ENCODE peak calls at places on chromosomes 12 and 14, in seven cellular contexts. L is testis, C is brain microvascular endothelial cell, A is DND-41, Q is fibroblast of villous mesenchyme, T is lower leg skin, H is heart right ventricle. Y is an unnamed sample.

GRCh38 chr12:116133149-116133548 is 144.3 kb downstream of the MED13L start:
- DNase-seq in L (no peak), T (no peak), A (no peak), C (no peak), H (no peak), Q (peak), Y (no peak)

GRCh38 chr14:69037790-69038448 is 58.8 kb upstream of the ACTN1 start:
- DNase-seq in A (no peak), C (no peak), Q (peak), L (no peak), H (no peak), T (no peak), Y (no peak)

GRCh38 chr12:59808317-59808910 is 212.6 kb downstream of the SLC16A7 start:
- DNase-seq in C (no peak), Q (peak), L (no peak), A (no peak), H (no peak), T (no peak), Y (peak)

GRCh38 chr14:23650506-23650905 is 14.3 kb downstream of the DHRS2 start:
- DNase-seq in L (no peak), A (no peak), Q (no peak), C (no peak), T (no peak), H (no peak), Y (no peak)

GRCh38 chr12:126051611-126052107 is 986.4 kb downstream of the AACS start:
- DNase-seq in Q (peak), T (no peak), L (no peak), A (no peak), H (no peak), C (no peak), Y (no peak)

GRCh38 chr12:101567918-101568317 is 26.9 kb upstream of the MYBPC1 start:
- DNase-seq in A (no peak), T (no peak), C (no peak), L (no peak), Q (no peak), H (no peak), Y (no peak)

GRCh38 chr12:56766535-56766934 is 3.4 kb downstream of the HSD17B6 start:
- DNase-seq in C (no peak), T (no peak), H (no peak), A (no peak), L (no peak), Q (no peak), Y (no peak)

GRCh38 chr14:24673059-24673458 is 39.1 kb upstream of the GZMB start:
- DNase-seq in A (no peak), L (no peak), C (no peak), T (no peak), H (no peak), Q (no peak), Y (no peak)

GRCh38 chr14:101587403-101587998 is 26.2 kb downstream of the DIO3 start:
- DNase-seq in C (no peak), T (peak), L (no peak), H (no peak), Q (no peak), A (no peak), Y (no peak)

GRCh38 chr14:104596927-104597351 is 7.6 kb downstream of the TMEM179 start:
- DNase-seq in Q (no peak), T (no peak), L (no peak), H (no peak), C (no peak), A (no peak), Y (no peak)

GRCh38 chr12:45705404-45705803 is 24.1 kb upstream of the ARID2 start:
- DNase-seq in A (no peak), T (no peak), Q (peak), C (no peak), H (no peak), L (no peak), Y (no peak)

GRCh38 chr14:87131879-87132278 is 861.1 kb downstream of the GALC start:
- DNase-seq in T (no peak), L (no peak), A (no peak), H (no peak), C (no peak), Q (peak), Y (no peak)

GRCh38 chr12:38399711-38400205 is 83.2 kb downstream of the ALG10B start:
- DNase-seq in L (no peak), C (no peak), A (no peak), H (no peak), T (no peak), Q (no peak), Y (no peak)

GRCh38 chr12:115934046-115934445 is 343.4 kb downstream of the MED13L start:
- DNase-seq in A (no peak), Q (no peak), T (no peak), L (peak), C (no peak), H (no peak), Y (no peak)

GRCh38 chr14:58455593-58456265 is 28.2 kb downstream of the KIAA0586 start:
- DNase-seq in T (no peak), C (peak), Q (peak), L (no peak), A (no peak), H (no peak), Y (no peak)

GRCh38 chr12:46027172-46027571 is 36.8 kb upstream of the SCAF11 start:
- DNase-seq in T (no peak), H (no peak), L (no peak), A (no peak), Q (no peak), C (no peak), Y (no peak)

GRCh38 chr12:64525461-64526160 is 73.7 kb downstream of the TBK1 start:
- DNase-seq in A (no peak), C (no peak), H (no peak), Q (no peak), L (no peak), T (no peak), Y (no peak)

GRCh38 chr12:113891737-113892520 is 74.2 kb downstream of the RBM19 start:
- DNase-seq in T (no peak), H (no peak), A (no peak), Q (no peak), C (no peak), L (no peak), Y (peak)

GRCh38 chr12:96015672-96016071 is 19.5 kb upstream of the HAL start:
- DNase-seq in H (peak), Q (peak), L (peak), C (peak), A (no peak), T (no peak), Y (no peak)

GRCh38 chr14:36874396-36875138 is 212.9 kb downstream of the PAX9 start:
- DNase-seq in Q (no peak), L (no peak), C (no peak), T (no peak), A (no peak), H (no peak), Y (no peak)

GRCh38 chr12:91818236-91819131 is 327.2 kb downstream of the BTG1 start:
- DNase-seq in A (no peak), L (no peak), C (no peak), Q (peak), T (no peak), H (no peak), Y (no peak)

GRCh38 chr14:68807148-68807600 is 14.3 kb upstream of the ZFP36L1 start:
- DNase-seq in C (no peak), A (no peak), T (peak), Q (peak), H (peak), L (peak), Y (no peak)

GRCh38 chr14:90523544-90523943 is 126.7 kb downstream of the CALM1 start:
- DNase-seq in T (no peak), H (no peak), A (no peak), C (peak), L (no peak), Q (peak), Y (no peak)

GRCh38 chr14:26863736-26864135 is 265.9 kb upstream of the NOVA1 start:
- DNase-seq in L (no peak), C (no peak), H (no peak), Q (peak), A (no peak), T (no peak), Y (no peak)

GRCh38 chr14:49303952-49304516 is 282.1 kb downstream of the RPS29 start:
- DNase-seq in H (peak), T (no peak), Q (peak), L (peak), C (peak), A (peak), Y (peak)

GRCh38 chr12:53065470-53065869 is 13.7 kb downstream of the SPRYD3 start:
- DNase-seq in C (no peak), T (peak), A (no peak), Q (no peak), L (peak), H (peak), Y (no peak)

GRCh38 chr12:79300199-79300568 is 390.6 kb downstream of the PAWR start:
- DNase-seq in C (peak), L (no peak), T (no peak), H (no peak), A (no peak), Q (peak), Y (no peak)

GRCh38 chr12:8916154-8916553 is 1.8 kb downstream of the PHC1 start:
- DNase-seq in Q (no peak), L (no peak), T (no peak), H (no peak), A (no peak), C (no peak), Y (no peak)

GRCh38 chr14:20331048-20331613 is 1.9 kb downstream of the CCNB1IP1 start:
- DNase-seq in T (no peak), L (no peak), A (no peak), H (no peak), Q (no peak), C (no peak), Y (no peak)

GRCh38 chr12:58920102-58920955 is at the start of gene LRIG3:
- DNase-seq in Q (peak), H (peak), A (no peak), C (peak), L (peak), T (peak), Y (peak)

GRCh38 chr12:116759783-116760581 is 21.9 kb downstream of the RNFT2 start:
- DNase-seq in L (peak), T (no peak), A (peak), H (peak), Q (peak), C (no peak), Y (peak)

GRCh38 chr12:55670213-55670730 is 33.6 kb downstream of the OR10P1 start:
- DNase-seq in L (peak), Q (no peak), T (peak), A (no peak), C (no peak), H (no peak), Y (no peak)

GRCh38 chr12:24778486-24779304 is 170.2 kb downstream of the BCAT1 start:
- DNase-seq in H (no peak), C (peak), Q (peak), T (no peak), A (no peak), L (no peak), Y (no peak)

GRCh38 chr12:70644836-70645235 is 7.6 kb upstream of the PTPRB start:
- DNase-seq in Q (no peak), L (no peak), T (no peak), A (no peak), C (no peak), H (no peak), Y (no peak)

GRCh38 chr12:66152732-66153131 is 17.1 kb downstream of the TMBIM4 start:
- DNase-seq in C (no peak), Q (no peak), T (no peak), A (no peak), L (no peak), H (no peak), Y (no peak)
- TF ChIP-seq CTCF in C (no peak), Q (no peak), T (no peak), A (no peak), L (no peak), H (no peak), Y (no peak)

DNA sequence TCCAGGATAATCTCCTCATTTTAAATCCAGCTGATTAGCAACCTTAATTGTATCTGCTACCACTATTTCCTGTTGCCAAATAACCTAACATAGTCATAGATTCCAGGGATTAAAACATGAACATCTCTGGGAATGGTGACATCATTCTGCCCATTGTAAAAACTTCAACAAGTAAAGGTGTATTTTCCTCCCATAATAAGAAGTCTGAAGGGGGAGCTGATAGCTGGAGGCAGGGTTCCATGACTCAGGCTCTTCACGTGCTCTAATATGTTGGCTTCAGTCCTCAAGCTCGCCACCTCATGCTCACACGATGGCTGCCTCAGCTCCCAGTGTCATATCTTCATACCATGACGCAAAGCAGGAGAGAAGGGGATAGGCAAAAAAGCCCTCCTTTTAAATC is 172.0 kb upstream of the VASH1 start:
- DNase-seq in A (no peak), C (no peak), H (no peak), T (no peak), L (no peak), Q (no peak), Y (no peak)
- TF ChIP-seq CTCF in A (no peak), C (no peak), H (no peak), T (no peak), L (no peak), Q (no peak), Y (no peak)

DNA sequence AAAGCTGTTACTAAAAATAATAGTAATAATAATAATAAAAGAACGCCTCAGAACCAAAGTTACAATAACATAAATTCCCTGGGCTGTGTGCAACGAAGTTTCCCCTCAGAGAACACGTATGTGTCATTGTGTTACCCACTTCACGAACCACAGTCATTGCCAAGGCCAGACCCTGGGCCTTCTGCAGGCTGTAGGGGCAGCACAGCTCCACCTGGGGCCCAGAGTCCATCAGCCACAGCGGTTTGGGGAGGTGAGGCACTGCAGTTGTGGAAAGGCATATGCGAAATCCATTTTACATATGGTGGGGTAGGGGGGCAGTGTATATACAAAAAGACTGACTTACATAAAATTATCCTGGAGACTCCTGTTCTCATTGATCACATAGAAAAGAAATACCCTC is 56.1 kb downstream of the ESR2 start:
- DNase-seq in A (no peak), C (no peak), Q (no peak), L (no peak), T (no peak), H (no peak), Y (no peak)
- TF ChIP-seq CTCF in A (no peak), C (no peak), Q (no peak), L (no peak), T (no peak), H (no peak), Y (no peak)

DNA sequence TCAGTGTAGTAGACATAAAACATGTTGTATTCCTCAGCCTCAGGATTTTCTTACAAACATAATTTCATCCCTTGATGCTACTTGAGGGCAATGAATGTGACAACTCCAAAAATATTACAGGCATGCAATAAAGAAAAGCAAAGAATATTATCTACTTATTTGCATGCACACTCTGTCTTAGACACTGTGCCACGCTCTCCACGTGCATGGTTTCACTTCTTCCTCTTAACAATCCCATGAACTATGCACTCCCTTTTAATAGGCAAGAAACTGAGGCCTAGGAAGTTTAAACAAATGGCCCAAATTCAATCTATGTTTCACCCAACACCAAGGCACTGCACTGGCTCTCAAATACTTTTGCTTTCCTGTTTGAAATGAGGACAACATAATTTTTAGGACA is 1.8 kb upstream of the PAH start:
- DNase-seq in A (no peak), H (no peak), T (no peak), L (no peak), Q (no peak), C (no peak), Y (no peak)
- TF ChIP-seq CTCF in A (no peak), H (no peak), T (no peak), L (no peak), Q (no peak), C (no peak), Y (no peak)

DNA sequence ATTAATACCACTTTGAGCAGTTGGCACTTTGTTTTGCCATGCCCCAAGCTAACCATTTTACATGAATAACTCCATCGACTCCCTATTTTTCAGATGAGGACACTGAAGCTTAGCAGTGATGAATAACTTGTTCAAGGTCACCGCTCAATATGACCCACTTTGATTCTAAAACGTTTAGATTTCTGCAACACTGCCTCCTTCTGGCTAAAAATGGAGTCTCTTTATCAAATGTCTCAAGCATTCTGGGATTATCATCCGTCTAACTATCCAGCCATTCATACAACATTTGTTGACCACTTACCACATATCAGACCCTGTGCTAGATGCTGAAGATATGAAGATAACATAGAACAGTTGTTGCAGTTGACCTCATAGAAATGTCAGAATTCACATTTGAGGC is 298.0 kb downstream of the PPFIA2 start:
- DNase-seq in L (no peak), C (no peak), A (no peak), T (no peak), H (no peak), Q (no peak), Y (no peak)
- TF ChIP-seq CTCF in L (peak), C (peak), A (peak), T (no peak), H (no peak), Q (no peak), Y (no peak)

GRCh38 chr12:85373045-85373444 is 93.0 kb downstream of the ALX1 start:
- DNase-seq in T (no peak), L (no peak), H (no peak), Q (no peak), C (no peak), A (no peak), Y (no peak)

GRCh38 chr12:85369365-85370154 is 89.5 kb downstream of the ALX1 start:
- DNase-seq in T (no peak), L (no peak), H (no peak), A (no peak), C (no peak), Q (no peak), Y (no peak)

GRCh38 chr12:85374981-85375380 is 95.0 kb downstream of the ALX1 start:
- DNase-seq in T (no peak), L (no peak), Q (no peak), C (no peak), H (no peak), A (no peak), Y (no peak)
- TF ChIP-seq CTCF in T (no peak), L (no peak), Q (no peak), C (no peak), H (no peak), A (no peak), Y (no peak)

GRCh38 chr14:106879241-106879640 is 1352.9 kb downstream of the TMEM121 start:
- DNase-seq in C (no peak), T (no peak), L (peak), H (no peak), A (peak), Q (no peak), Y (peak)
- TF ChIP-seq CTCF in C (peak), T (no peak), L (peak), H (peak), A (peak), Q (peak), Y (peak)

Y was measured in activated CD8-positive, alpha-beta T cell treated with anti-CD3 and anti-CD28 coated beads for 36 hours.